ENCODE peak calls at places on chromosomes 3 and 15, in five cellular contexts. K, P, W, M and Q are unnamed samples.

GRCh38 chr3:11719406-11720219 is 75.9 kb upstream of the VGLL4 start:
- DNase-seq in K (peak; percentile 94), P (peak; percentile 98), W (peak; percentile 96), M (peak; percentile 91), Q (peak; percentile 73)

GRCh38 chr3:132569153-132569552 is 27.9 kb upstream of the ACKR4 start:
- DNase-seq in K (no peak), P (no peak), W (no peak), M (no peak), Q (no peak)

GRCh38 chr3:149678365-149678948 is 20.6 kb upstream of the WWTR1 start:
- DNase-seq in K (no peak), P (no peak), W (no peak), M (no peak), Q (no peak)

GRCh38 chr15:82056900-82057825 is 11.3 kb upstream of the MEX3B start:
- DNase-seq in K (no peak), P (no peak), W (no peak), M (no peak), Q (no peak)

GRCh38 chr3:52231502-52232278 is 6.2 kb upstream of the TLR9 start:
- DNase-seq in K (peak; percentile 72), P (peak; percentile 95), W (peak; percentile 84), M (peak; percentile 94), Q (peak; percentile 82)

GRCh38 chr3:60274646-60275045 is 976.6 kb downstream of the FHIT start:
- DNase-seq in K (no peak), P (no peak), W (no peak), M (no peak), Q (no peak)

GRCh38 chr3:33577588-33577987 is 137.4 kb upstream of the UBP1 start:
- DNase-seq in K (no peak), P (no peak), W (no peak), M (no peak), Q (no peak)

GRCh38 chr15:96051598-96051997 is 278.9 kb upstream of the NR2F2 start:
- DNase-seq in K (no peak), P (no peak), W (no peak), M (no peak), Q (no peak)

GRCh38 chr3:133938770-133939495 is 43.3 kb upstream of the RAB6B start:
- DNase-seq in K (no peak), P (peak; percentile 47), W (peak; percentile 5), M (peak; percentile 55), Q (no peak)

GRCh38 chr3:24136624-24137310 is 191.7 kb downstream of the NR1D2 start:
- DNase-seq in K (peak; percentile 50), P (no peak), W (no peak), M (no peak), Q (no peak)

GRCh38 chr3:72086712-72087093 is 301.8 kb upstream of the PROK2 start:
- DNase-seq in K (no peak), P (no peak), W (no peak), M (no peak), Q (no peak)

GRCh38 chr3:164498917-164499316 is 579.4 kb downstream of the SI start:
- DNase-seq in K (no peak), P (no peak), W (no peak), M (no peak), Q (no peak)

GRCh38 chr3:99808163-99808794 is 9.4 kb upstream of the CMSS1 start:
- DNase-seq in K (peak; percentile 55), P (no peak), W (peak; percentile 48), M (no peak), Q (peak; percentile 39)

GRCh38 chr15:25683911-25684310 is 179.2 kb downstream of the ATP10A start:
- DNase-seq in K (no peak), P (no peak), W (no peak), M (peak; percentile 53), Q (no peak)

GRCh38 chr3:184039414-184039813 is 7.9 kb downstream of the HTR3D start:
- DNase-seq in K (no peak), P (no peak), W (no peak), M (no peak), Q (no peak)

GRCh38 chr15:93719941-93720351 is 511.4 kb upstream of the MCTP2 start:
- DNase-seq in K (no peak), P (no peak), W (no peak), M (no peak), Q (no peak)

GRCh38 chr3:45021524-45021923 is 4.6 kb upstream of the CLEC3B start:
- DNase-seq in K (no peak), P (no peak), W (no peak), M (no peak), Q (peak; percentile 73)

GRCh38 chr15:74870496-74871213 is 2.5 kb downstream of the SCAMP2 start:
- DNase-seq in K (peak; percentile 44), P (no peak), W (no peak), M (no peak), Q (no peak)

GRCh38 chr3:16604887-16605602 is at the start of gene DAZL:
- DNase-seq in K (no peak), P (no peak), W (no peak), M (peak; percentile 70), Q (no peak)

GRCh38 chr15:101022306-101022705 is 103.1 kb downstream of the LRRK1 start:
- DNase-seq in K (no peak), P (no peak), W (peak; percentile 15), M (no peak), Q (no peak)

GRCh38 chr3:155307183-155307582 is 13.7 kb upstream of the STRIT1 start:
- DNase-seq in K (no peak), P (no peak), W (no peak), M (no peak), Q (no peak)

GRCh38 chr3:98035208-98035607 is at the start of gene GABRR3:
- DNase-seq in K (no peak), P (no peak), W (no peak), M (no peak), Q (no peak)

GRCh38 chr3:190252080-190252479 is 70.2 kb downstream of the CLDN1 start:
- DNase-seq in K (no peak), P (no peak), W (no peak), M (no peak), Q (no peak)

DNA sequence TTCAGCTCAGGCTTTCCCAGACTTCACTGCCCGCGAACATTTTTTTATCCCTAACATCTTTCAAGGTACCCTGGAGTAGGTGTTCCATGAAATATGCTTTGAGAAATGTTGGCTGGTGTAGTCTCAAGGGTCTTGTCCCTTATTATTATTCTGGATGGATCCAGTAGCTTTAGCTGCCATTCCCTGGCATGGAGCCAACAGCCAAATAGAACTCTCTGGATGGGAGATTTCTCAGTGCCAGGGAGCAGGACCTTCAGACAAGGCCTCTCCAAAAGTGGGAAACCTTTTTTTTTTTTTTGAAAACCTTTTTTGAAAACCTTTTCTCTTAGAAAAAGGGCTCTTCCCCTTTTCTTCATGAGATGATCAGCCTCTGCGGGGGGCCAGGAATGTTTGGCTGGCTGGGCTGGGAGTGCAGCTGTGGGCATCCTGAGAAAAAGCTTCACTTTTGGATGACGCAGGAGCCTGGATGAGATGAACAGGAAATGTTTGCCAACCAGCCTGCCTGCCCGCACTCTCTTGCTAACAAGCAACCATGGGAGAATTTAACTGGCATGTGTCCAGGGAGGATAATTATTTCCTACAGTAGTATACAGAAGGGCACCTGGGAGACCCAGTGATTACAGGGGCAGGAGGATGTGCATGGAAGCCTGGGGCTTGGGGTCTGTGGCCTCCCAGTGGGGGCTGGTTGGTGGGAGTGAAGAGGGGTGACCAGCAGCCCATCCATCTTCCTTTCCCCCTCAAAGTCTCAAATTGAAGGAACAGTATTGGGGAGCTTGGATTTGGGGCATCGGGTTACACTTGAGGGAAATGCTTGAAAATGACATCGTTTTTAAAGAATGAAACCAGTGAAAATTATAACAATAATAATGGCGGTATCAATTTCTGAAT is 109.1 kb upstream of the LRIG1 start:
- DNase-seq in K (peak; percentile 50), P (no peak), W (peak; percentile 52), M (no peak), Q (no peak)
- H3K4me3 ChIP-seq in K (no peak overlapping the region), P (no peak overlapping the region), W (no peak overlapping the region), M (no peak overlapping the region), Q (no peak overlapping the region)

DNA sequence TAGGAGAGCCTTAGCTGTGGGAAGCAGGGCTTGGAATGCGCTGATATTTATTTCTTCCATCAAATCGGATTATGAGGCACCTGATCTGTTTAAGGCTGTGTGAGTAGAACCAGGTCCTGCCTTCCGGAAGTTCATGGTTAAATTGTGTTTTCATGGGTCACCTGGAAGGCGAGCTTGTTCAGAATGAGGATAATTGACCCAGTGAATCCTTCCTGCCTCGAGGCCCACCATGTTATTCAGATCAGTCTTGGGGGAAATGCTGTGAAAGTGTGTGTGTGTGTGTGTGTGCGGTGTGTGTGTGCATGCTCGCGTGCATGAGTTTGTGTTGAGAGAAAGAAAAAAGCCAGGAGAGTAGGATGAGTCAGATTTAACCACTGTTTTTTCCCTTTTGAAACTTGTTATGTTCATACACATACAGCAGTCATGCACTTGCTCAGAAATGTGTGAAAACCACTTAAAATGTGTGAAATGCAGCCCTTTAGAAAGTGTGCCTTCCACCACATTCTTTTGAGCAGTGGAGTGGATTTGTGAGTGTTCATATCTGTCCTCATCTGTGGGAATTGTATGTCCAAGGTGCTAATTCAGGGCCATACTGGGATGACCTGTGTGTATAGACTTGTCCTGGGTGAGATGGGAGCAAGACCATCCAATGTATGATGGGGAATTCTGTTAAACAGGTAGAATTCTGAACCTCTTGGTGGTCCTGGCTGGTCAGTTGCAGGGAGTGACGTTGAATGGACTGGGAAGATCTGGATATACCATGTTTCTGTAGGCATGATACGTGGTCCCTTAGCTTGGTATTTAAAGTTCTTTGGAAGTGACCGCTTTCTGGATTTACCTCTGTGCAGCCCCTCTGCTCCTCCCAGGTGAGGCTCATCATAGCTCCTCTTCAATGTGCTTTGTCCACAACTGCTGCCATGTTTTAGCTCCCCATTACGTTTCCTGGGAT is 36.9 kb downstream of the SMAD3 start:
- DNase-seq in K (peak; percentile 50), P (no peak), W (no peak), M (no peak), Q (no peak)
- H3K4me1 ChIP-seq in K (peaks cover 16% of the 10 kb centered on the region), P (peaks cover 36% of the 10 kb centered on the region), W (peaks cover 22% of the 10 kb centered on the region), M (peaks cover 12% of the 10 kb centered on the region), Q (peaks cover 62% of the 10 kb centered on the region)

GRCh38 chr15:40279437-40280141 is 3.3 kb downstream of the ANKRD63 start:
- DNase-seq in K (peak; percentile 58), P (peak; percentile 98), W (peak; percentile 82), M (peak; percentile 93), Q (peak; percentile 82)
- H3K4me3 ChIP-seq in K (no peak overlapping the region), P (no peak overlapping the region), W (no peak overlapping the region), M (no peak overlapping the region), Q (no peak overlapping the region)

GRCh38 chr3:123110953-123111615 is 44.3 kb downstream of the PDIA5 start:
- DNase-seq in K (no peak), P (no peak), W (no peak), M (no peak), Q (no peak)

GRCh38 chr3:123110238-123110952 is 43.6 kb downstream of the PDIA5 start:
- DNase-seq in K (no peak), P (no peak), W (no peak), M (no peak), Q (no peak)

GRCh38 chr3:123113889-123114450 is 47.1 kb downstream of the PDIA5 start:
- DNase-seq in K (no peak), P (no peak), W (no peak), M (peak; percentile 36), Q (no peak)

GRCh38 chr3:123111640-123112039 is 44.8 kb downstream of the PDIA5 start:
- DNase-seq in K (no peak), P (no peak), W (no peak), M (no peak), Q (no peak)

DNA sequence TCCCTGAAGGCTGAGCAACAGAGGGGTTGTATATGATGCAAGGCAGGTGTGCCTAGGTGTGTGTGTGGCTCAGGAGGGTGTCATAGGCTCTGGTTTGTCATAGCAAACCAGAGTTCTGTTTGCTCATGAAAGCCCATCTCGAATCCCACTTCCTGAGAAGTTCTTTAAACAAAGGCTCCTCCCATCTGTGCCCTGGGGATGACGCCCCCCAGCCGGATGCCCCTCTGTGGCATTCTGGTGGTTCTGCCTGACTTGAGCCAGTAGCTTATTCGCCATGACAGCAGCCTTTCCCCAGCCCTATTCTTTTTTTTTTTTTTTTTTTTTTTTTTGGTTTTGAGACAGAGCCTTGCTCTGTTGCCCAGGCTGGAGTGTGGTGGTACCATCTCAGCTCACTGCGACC is 45.4 kb downstream of the PDIA5 start:
- DNase-seq in K (no peak), P (no peak), W (no peak), M (no peak), Q (no peak)
- H3K4me1 ChIP-seq in K (no peaks in the 10 kb centered on the region), P (no peaks in the 10 kb centered on the region), W (no peaks in the 10 kb centered on the region), M (no peaks in the 10 kb centered on the region), Q (no peaks in the 10 kb centered on the region)